ENCODE peak calls at places on chromosomes 2 and 18, in nine cellular contexts. E is choroid plexus epithelial cell, Q is testis, X is stomach, L is MM.1S, O is pancreas, R is fibroblast of pulmonary artery, A is body of pancreas, P is heart left ventricle. F is an unnamed sample.

GRCh38 chr2:11757101-11757500 is 10.7 kb downstream of the LPIN1 start:
- DNase-seq in O (no peak), Q (no peak), R (no peak), L (peak), A (no peak), P (no peak), X (no peak), E (no peak), F (no peak)

GRCh38 chr2:133836220-133836619 is 268.0 kb upstream of the NCKAP5 start:
- DNase-seq in X (no peak), P (no peak), L (no peak), O (no peak), Q (no peak), A (no peak), E (no peak), R (no peak), F (no peak)

GRCh38 chr2:69830045-69830905 is 815 bp downstream of the GMCL1 start:
- DNase-seq in O (peak), R (peak), P (peak), Q (peak), A (peak), E (peak), X (peak), L (peak), F (peak)

GRCh38 chr2:216773072-216773471 is 77.7 kb upstream of the IGFBP5 start:
- DNase-seq in P (peak), O (peak), E (no peak), R (no peak), A (no peak), X (no peak), L (no peak), Q (no peak), F (no peak)

GRCh38 chr2:234031207-234031606 is 19.3 kb upstream of the SPP2 start:
- DNase-seq in X (no peak), P (no peak), E (no peak), L (no peak), Q (no peak), O (no peak), A (no peak), R (no peak), F (no peak)

GRCh38 chr2:239230318-239231052 is 170.3 kb downstream of the HDAC4 start:
- DNase-seq in Q (peak), R (no peak), L (no peak), X (no peak), A (peak), P (no peak), O (no peak), E (no peak), F (no peak)

GRCh38 chr2:76387294-76387693 is 676.6 kb upstream of the GCFC2 start:
- DNase-seq in R (no peak), Q (no peak), O (no peak), X (no peak), P (no peak), E (no peak), L (no peak), A (no peak), F (no peak)

GRCh38 chr18:45962866-45963265 is 4.3 kb downstream of the EPG5 start:
- DNase-seq in P (no peak), X (no peak), A (no peak), Q (no peak), R (peak), O (no peak), E (peak), L (no peak), F (no peak)

GRCh38 chr2:30267161-30267568 is 35.8 kb downstream of the LBH start:
- DNase-seq in L (peak), P (no peak), X (no peak), A (no peak), Q (no peak), R (no peak), E (no peak), O (no peak), F (peak)

GRCh38 chr18:4638680-4639079 is 183.6 kb upstream of the DLGAP1 start:
- DNase-seq in R (no peak), X (no peak), L (no peak), O (no peak), Q (no peak), A (no peak), P (no peak), E (no peak), F (no peak)

GRCh38 chr2:95047629-95048510 is 22.4 kb downstream of the MAL start:
- DNase-seq in A (no peak), L (no peak), O (no peak), P (no peak), Q (no peak), X (peak), R (no peak), E (no peak), F (no peak)

GRCh38 chr18:77110400-77110799 is 22.2 kb downstream of the MBP start:
- DNase-seq in R (no peak), O (no peak), Q (no peak), A (no peak), E (no peak), P (peak), L (no peak), X (no peak), F (no peak)

GRCh38 chr2:126244937-126245336 is 411.0 kb upstream of the GYPC start:
- DNase-seq in A (peak), R (peak), L (peak), E (peak), P (no peak), O (peak), Q (peak), X (peak), F (peak)

GRCh38 chr2:181810823-181811695 is 80.5 kb upstream of the ITPRID2 start:
- DNase-seq in O (no peak), X (peak), E (peak), A (peak), Q (no peak), R (peak), P (no peak), L (no peak), F (peak)

GRCh38 chr18:77995593-77995992 is 745.9 kb downstream of the GALR1 start:
- DNase-seq in L (no peak), O (no peak), P (no peak), A (no peak), X (no peak), R (no peak), E (no peak), Q (no peak), F (no peak)

GRCh38 chr2:197081294-197081693 is 154.8 kb upstream of the PGAP1 start:
- DNase-seq in O (no peak), R (no peak), E (no peak), P (no peak), Q (no peak), A (no peak), X (no peak), L (no peak), F (no peak)

GRCh38 chr2:236054125-236054524 is 114.1 kb downstream of the GBX2 start:
- DNase-seq in L (no peak), X (no peak), R (no peak), Q (no peak), E (no peak), P (no peak), O (no peak), A (no peak), F (no peak)

GRCh38 chr18:77749189-77749588 is 499.5 kb downstream of the GALR1 start:
- DNase-seq in E (peak), P (no peak), X (no peak), A (no peak), L (no peak), R (no peak), O (no peak), Q (peak), F (no peak)

GRCh38 chr2:108967757-108968156 is 21.3 kb downstream of the EDAR start:
- DNase-seq in R (no peak), E (no peak), A (no peak), X (no peak), O (no peak), P (no peak), Q (no peak), L (no peak), F (no peak)

GRCh38 chr18:31101148-31102019 is 837 bp downstream of the DSC2 start:
- DNase-seq in E (no peak), O (peak), R (peak), Q (peak), L (no peak), P (peak), X (peak), A (peak), F (peak)

GRCh38 chr2:196335238-196335637 is 163.9 kb upstream of the STK17B start:
- DNase-seq in A (no peak), X (no peak), R (peak), Q (no peak), O (no peak), E (peak), L (no peak), P (no peak), F (no peak)

GRCh38 chr18:50013363-50014138 is 181.4 kb downstream of the MYO5B start:
- DNase-seq in E (peak), A (no peak), R (no peak), X (no peak), O (no peak), Q (no peak), P (no peak), L (no peak), F (no peak)

GRCh38 chr2:648476-649424 is 28.5 kb downstream of the TMEM18 start:
- DNase-seq in O (no peak), L (no peak), X (peak), R (no peak), E (no peak), Q (peak), A (no peak), P (no peak), F (no peak)

GRCh38 chr2:179692610-179693009 is 168.8 kb downstream of the ZNF385B start:
- DNase-seq in X (no peak), E (no peak), L (no peak), R (no peak), Q (no peak), O (no peak), A (no peak), P (no peak), F (no peak)

GRCh38 chr2:200378652-200379290 is 72.3 kb downstream of the SPATS2L start:
- DNase-seq in E (no peak), A (no peak), O (no peak), X (no peak), L (no peak), Q (peak), P (no peak), R (peak), F (no peak)

GRCh38 chr2:46858697-46859080 is 56.9 kb downstream of the MCFD2 start:
- DNase-seq in X (no peak), L (no peak), E (peak), O (no peak), A (no peak), R (peak), Q (no peak), P (no peak), F (no peak)

GRCh38 chr2:88671786-88672427 is 19.6 kb upstream of the RPIA start:
- DNase-seq in A (peak), E (peak), Q (peak), R (peak), X (no peak), P (no peak), O (no peak), L (peak), F (no peak)

GRCh38 chr2:134336936-134337335 is 83.1 kb downstream of the MGAT5 start:
- DNase-seq in X (no peak), O (no peak), Q (no peak), P (no peak), E (no peak), R (no peak), A (no peak), L (no peak), F (no peak)

GRCh38 chr2:176188218-176188968 is at the start of gene HOXD1:
- DNase-seq in A (no peak), L (peak), X (no peak), P (peak), E (no peak), R (no peak), O (peak), Q (peak), F (peak)

GRCh38 chr18:7601249-7601620 is 34.1 kb downstream of the PTPRM start:
- DNase-seq in L (peak), O (no peak), X (no peak), P (no peak), R (peak), A (no peak), E (peak), Q (no peak), F (no peak)

GRCh38 chr18:77132369-77133050 is at the start of gene MBP:
- DNase-seq in E (no peak), L (peak), Q (peak), P (peak), X (peak), R (no peak), O (peak), A (peak), F (peak)

GRCh38 chr2:39516347-39517101 is 79.4 kb upstream of the MAP4K3 start:
- DNase-seq in O (no peak), A (peak), E (peak), L (no peak), R (peak), X (peak), P (peak), Q (no peak), F (no peak)

GRCh38 chr2:75077909-75078308 is 119.5 kb downstream of the POLE4 start:
- DNase-seq in R (no peak), O (no peak), L (no peak), E (no peak), Q (no peak), P (no peak), X (no peak), A (no peak), F (no peak)

GRCh38 chr2:224025874-224026273 is 13.2 kb downstream of the SERPINE2 start:
- DNase-seq in L (peak), A (peak), E (no peak), Q (no peak), R (no peak), X (no peak), P (no peak), O (no peak), F (peak)

GRCh38 chr18:45621068-45621511 is 5.8 kb downstream of the SLC14A2 start:
- DNase-seq in X (no peak), A (peak), R (peak), E (peak), O (no peak), Q (peak), P (no peak), L (peak), F (peak)

GRCh38 chr18:59839931-59840685 is 59.7 kb upstream of the PMAIP1 start:
- DNase-seq in X (no peak), E (peak), Q (no peak), A (no peak), P (no peak), L (no peak), R (no peak), O (no peak), F (no peak)
- TF ChIP-seq CTCF in X (no peak), E (peak), Q (no peak), A (no peak), P (no peak), L (no peak), R (peak), O (no peak), F (no peak)

GRCh38 chr2:219851801-219852481 is 224.5 kb downstream of the SLC4A3 start:
- DNase-seq in L (no peak), A (no peak), Q (peak), X (no peak), O (no peak), R (peak), P (no peak), E (no peak), F (no peak)
- H3K4me3 ChIP-seq in L (no peak), A (no peak), Q (peak), X (peak), O (no peak), R (no peak), P (peak), E (no peak), F (no peak)

DNA sequence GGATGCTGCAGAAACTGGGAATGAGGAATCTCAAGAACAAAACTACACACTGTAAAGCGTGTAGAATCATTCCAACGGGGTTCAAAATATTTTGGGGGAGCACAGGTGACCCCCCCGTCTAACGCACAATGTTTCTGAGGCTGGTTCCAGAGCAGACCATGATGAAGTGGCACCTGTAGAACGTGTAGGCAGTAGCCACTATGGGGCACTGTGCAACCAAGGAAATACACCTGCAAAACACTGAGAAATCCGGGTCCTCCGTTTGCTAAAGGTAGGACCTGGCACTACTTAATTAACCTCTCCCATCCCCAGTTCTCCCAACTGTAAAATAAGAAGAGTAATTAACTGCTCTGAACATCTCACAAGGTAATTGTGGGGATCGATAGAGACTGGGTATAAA is 22.6 kb downstream of the ST6GAL2 start:
- DNase-seq in X (no peak), R (no peak), P (no peak), A (no peak), O (no peak), L (no peak), E (peak), Q (no peak), F (peak)
- TF ChIP-seq CTCF in X (no peak), R (peak), P (no peak), A (no peak), O (no peak), L (peak), E (peak), Q (no peak), F (no peak)

GRCh38 chr2:104856973-104857261 is 3.0 kb downstream of the POU3F3 start:
- DNase-seq in P (no peak), E (no peak), Q (no peak), X (no peak), L (no peak), A (no peak), O (no peak), R (no peak), F (no peak)
- H3K4me3 ChIP-seq in P (peak), E (no peak), Q (peak), X (no peak), L (no peak), A (no peak), O (no peak), R (no peak), F (no peak)

GRCh38 chr2:136871424-136871823 is 106.1 kb downstream of the THSD7B start:
- DNase-seq in E (no peak), X (no peak), Q (no peak), P (no peak), L (no peak), A (no peak), O (no peak), R (no peak), F (no peak)

DNA sequence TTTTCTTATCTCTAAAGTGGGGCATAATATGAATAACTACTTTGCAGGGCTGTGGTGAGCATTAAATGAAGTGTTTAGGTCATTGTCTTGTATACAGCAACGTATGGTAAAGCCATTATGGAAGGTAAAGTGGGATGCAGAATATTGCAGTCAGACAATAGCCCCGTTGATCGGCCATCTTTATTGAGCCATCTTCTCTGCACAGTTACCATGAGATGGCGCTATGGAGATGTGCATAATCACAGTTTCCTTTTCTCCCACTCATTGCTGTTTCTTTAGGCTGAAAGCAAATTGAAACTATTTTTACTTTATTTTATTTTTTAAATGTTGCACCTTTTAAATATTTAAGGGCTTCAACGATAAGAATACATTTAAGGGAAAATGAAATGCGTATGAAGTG is 108.9 kb downstream of the THSD7B start:
- DNase-seq in Q (peak), X (no peak), E (no peak), A (no peak), O (no peak), P (no peak), R (peak), L (peak), F (no peak)
- TF ChIP-seq CTCF in Q (peak), X (no peak), E (no peak), A (no peak), O (no peak), P (peak), R (no peak), L (peak), F (no peak)

DNA sequence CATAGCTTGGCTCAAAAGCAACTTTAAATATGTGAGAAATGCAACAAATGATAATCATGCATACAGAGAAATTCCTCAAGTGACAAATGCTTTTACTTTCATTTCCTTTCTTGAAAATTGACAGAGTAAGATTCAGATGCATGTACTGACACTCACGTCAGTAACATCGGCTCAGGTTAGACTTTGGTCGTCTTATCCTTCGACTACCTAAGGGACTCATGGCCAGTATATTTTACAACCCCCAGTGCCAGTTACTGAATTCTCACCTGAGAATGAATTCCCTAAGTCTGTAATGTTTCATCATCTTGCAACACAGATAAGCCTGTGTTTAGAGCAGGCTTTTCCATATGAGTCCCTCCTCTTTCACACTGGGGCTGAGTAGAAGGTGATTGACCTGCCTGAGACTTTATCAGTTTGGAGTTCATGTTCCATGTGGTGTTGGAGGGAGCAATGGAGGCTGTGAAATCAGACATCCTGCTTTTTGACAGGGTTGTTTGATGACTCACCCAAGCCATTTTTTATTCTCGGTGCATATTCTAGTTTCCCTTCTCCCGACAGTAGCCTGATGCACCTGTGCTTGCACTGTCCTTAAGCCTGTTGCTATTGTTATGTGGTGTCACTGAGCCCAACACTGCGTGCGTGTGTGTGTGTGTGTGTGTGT is 30.5 kb upstream of the ATP8B1 start:
- DNase-seq in P (no peak), R (peak), X (no peak), L (peak), E (peak), Q (no peak), O (no peak), A (peak), F (peak)
- H3K4me3 ChIP-seq in P (peak), R (no peak), X (no peak), L (peak), E (no peak), Q (no peak), O (no peak), A (no peak), F (no peak)

DNA sequence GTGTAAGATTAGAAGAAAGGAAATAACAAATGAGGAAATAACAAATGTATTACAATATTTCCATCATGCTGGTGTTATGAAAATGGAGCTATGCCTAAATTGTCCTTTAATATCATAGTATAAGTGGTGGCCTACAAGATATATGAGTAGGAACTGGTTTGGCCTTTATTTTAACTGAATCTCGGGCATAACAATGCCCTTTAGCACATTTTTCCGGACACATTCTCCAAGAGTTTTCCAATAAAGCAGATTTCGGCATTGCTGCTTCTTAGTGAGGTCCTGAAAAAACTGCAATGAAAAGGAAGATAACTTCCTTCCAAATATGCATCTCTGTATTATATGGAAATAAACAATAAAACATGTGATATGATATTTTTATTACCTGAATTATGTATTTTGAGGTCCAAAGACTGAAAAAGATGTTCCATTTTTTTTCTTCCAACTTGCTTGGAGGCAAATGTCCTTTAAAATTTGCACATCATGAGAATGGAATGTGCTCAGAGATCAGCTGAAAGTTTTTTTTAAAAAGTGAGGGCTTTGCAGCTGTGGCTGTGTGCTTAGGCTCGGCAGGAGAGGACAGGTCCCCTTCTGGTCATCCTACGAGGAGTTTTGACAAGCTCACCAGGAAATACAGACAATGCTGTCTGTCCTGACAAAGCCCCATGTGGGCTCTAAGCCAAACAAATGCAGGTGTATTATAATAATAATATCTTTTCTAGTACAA is 132.3 kb upstream of the RND3 start:
- DNase-seq in R (peak), P (no peak), A (no peak), L (no peak), E (peak), X (no peak), O (no peak), Q (peak), F (no peak)
- TF ChIP-seq CTCF in R (no peak), P (no peak), A (no peak), L (no peak), E (peak), X (no peak), O (no peak), Q (no peak), F (no peak)

GRCh38 chr2:127680706-127681287 is 5.5 kb upstream of the LIMS2 start:
- DNase-seq in R (no peak), A (no peak), X (no peak), L (no peak), O (no peak), Q (no peak), E (no peak), P (no peak), F (no peak)
- H3K4me3 ChIP-seq in R (no peak), A (no peak), X (peak), L (no peak), O (no peak), Q (peak), E (no peak), P (peak), F (no peak)

GRCh38 chr18:51135795-51136194 is 61.7 kb downstream of the MEX3C start:
- DNase-seq in R (no peak), O (no peak), A (no peak), P (no peak), E (no peak), Q (no peak), X (no peak), L (no peak), F (no peak)
- TF ChIP-seq CTCF in R (peak), O (no peak), A (peak), P (no peak), E (peak), Q (no peak), X (peak), L (peak), F (no peak)

F was measured in mucosa of descending colon.